ENCODE peak calls at places on chromosomes 4 and X, in seven cellular contexts. Q is heart right ventricle; O is astrocyte; Y is CD4-positive, alpha-beta T cell; A is heart left ventricle; J is breast epithelium; Z is ovary. L is an unnamed sample. For H3K27me3, the result is how much of the 10 kb centered on the place peaks cover.

GRCh38 chr4:99808260-99808857 is 8.3 kb upstream of the DAPP1 start:
- DNase-seq in Q (peak), O (peak), Y (peak), A (peak), J (no peak), Z (no peak), L (no peak)

GRCh38 chr4:73750730-73751129 is 10.4 kb downstream of the CXCL8 start:
- DNase-seq in Q (no peak), O (no peak), Y (no peak), A (no peak), J (no peak), Z (no peak), L (no peak)

GRCh38 chr4:36285784-36286480 is 4.5 kb downstream of the DTHD1 start:
- DNase-seq in Q (no peak), O (no peak), Y (no peak), A (no peak), J (no peak), Z (no peak), L (peak)

GRCh38 chr4:17765514-17766286 is 15.7 kb downstream of the FAM184B start:
- DNase-seq in Q (no peak), O (no peak), Y (no peak), A (no peak), J (no peak), Z (no peak), L (no peak)

GRCh38 chr4:41222259-41222658 is 7.9 kb upstream of the APBB2 start:
- DNase-seq in Q (no peak), O (no peak), Y (no peak), A (no peak), J (no peak), Z (no peak), L (no peak)

GRCh38 chr4:22643952-22644351 is 48.8 kb upstream of the GBA3 start:
- DNase-seq in Q (no peak), O (no peak), Y (no peak), A (no peak), J (no peak), Z (no peak), L (no peak)

GRCh38 chr4:41611881-41612871 is 74.2 kb downstream of the LIMCH1 start:
- DNase-seq in Q (peak), O (peak), Y (no peak), A (peak), J (no peak), Z (peak), L (no peak)

GRCh38 chrX:101931494-101932248 is at the start of gene ZMAT1:
- DNase-seq in Q (peak), O (peak), Y (peak), A (peak), J (peak), Z (peak), L (peak)

GRCh38 chr4:93832097-93832496 is 3.5 kb downstream of the ATOH1 start:
- DNase-seq in Q (no peak), O (no peak), Y (no peak), A (no peak), J (no peak), Z (no peak), L (no peak)

GRCh38 chrX:102339312-102340298 is 92.6 kb downstream of the NXF2 start:
- DNase-seq in Q (no peak), O (no peak), Y (no peak), A (peak), J (no peak), Z (peak), L (no peak)

GRCh38 chr4:180391613-180392012 is 1851.6 kb upstream of the TENM3 start:
- DNase-seq in Q (no peak), O (no peak), Y (no peak), A (no peak), J (no peak), Z (no peak), L (no peak)

GRCh38 chr4:21992330-21992729 is 43.8 kb upstream of the KCNIP4 start:
- DNase-seq in Q (no peak), O (peak), Y (no peak), A (no peak), J (no peak), Z (no peak), L (no peak)

GRCh38 chr4:61200195-61200990 is at the start of gene ADGRL3:
- DNase-seq in Q (peak), O (peak), Y (no peak), A (peak), J (no peak), Z (peak), L (no peak)

GRCh38 chr4:41200486-41201017 is 13.8 kb downstream of the APBB2 start:
- DNase-seq in Q (no peak), O (no peak), Y (no peak), A (no peak), J (no peak), Z (no peak), L (no peak)

GRCh38 chr4:138494931-138495330 is 252.8 kb upstream of the SLC7A11 start:
- DNase-seq in Q (no peak), O (no peak), Y (no peak), A (no peak), J (no peak), Z (no peak), L (no peak)

GRCh38 chr4:52864816-52865215 is 2.7 kb downstream of the RASL11B start:
- DNase-seq in Q (no peak), O (peak), Y (no peak), A (no peak), J (no peak), Z (no peak), L (no peak)

GRCh38 chrX:13309631-13310030 is 10.2 kb downstream of the ATXN3L start:
- DNase-seq in Q (no peak), O (peak), Y (no peak), A (no peak), J (no peak), Z (no peak), L (no peak)

GRCh38 chr4:144494280-144494679 is 151.7 kb upstream of the HHIP start:
- DNase-seq in Q (no peak), O (no peak), Y (no peak), A (no peak), J (no peak), Z (no peak), L (no peak)

GRCh38 chr4:189845145-189845846 is 95.4 kb upstream of the FRG1 start:
- DNase-seq in Q (no peak), O (peak), Y (no peak), A (no peak), J (no peak), Z (no peak), L (no peak)

GRCh38 chr4:172809998-172810397 is 358.6 kb upstream of the GALNT7 start:
- DNase-seq in Q (no peak), O (no peak), Y (no peak), A (no peak), J (no peak), Z (no peak), L (no peak)

GRCh38 chr4:48139688-48140087 is 5.6 kb upstream of the TXK start:
- DNase-seq in Q (no peak), O (no peak), Y (peak), A (no peak), J (no peak), Z (no peak), L (no peak)

GRCh38 chr4:147355849-147356248 is 125.0 kb upstream of the EDNRA start:
- DNase-seq in Q (no peak), O (peak), Y (no peak), A (no peak), J (no peak), Z (no peak), L (no peak)

GRCh38 chr4:174154455-174154854 is 129.0 kb downstream of the FBXO8 start:
- DNase-seq in Q (no peak), O (peak), Y (no peak), A (no peak), J (no peak), Z (no peak), L (no peak)

GRCh38 chrX:475926-476723 is 89.4 kb upstream of the PPP2R3B start:
- DNase-seq in Q (no peak), O (no peak), Y (no peak), A (no peak), J (no peak), Z (no peak), L (no peak)

GRCh38 chr4:6695660-6696581 is 2.2 kb downstream of the S100P start:
- DNase-seq in Q (no peak), O (no peak), Y (peak), A (no peak), J (peak), Z (no peak), L (no peak)

GRCh38 chrX:981791-982626 is 230.4 kb downstream of the CRLF2 start:
- DNase-seq in Q (no peak), O (no peak), Y (no peak), A (no peak), J (no peak), Z (no peak), L (no peak)

GRCh38 chr4:149280886-149281285 is 534.8 kb downstream of the IQCM start:
- DNase-seq in Q (no peak), O (peak), Y (no peak), A (no peak), J (no peak), Z (no peak), L (no peak)

GRCh38 chr4:88897180-88897579 is 159.8 kb downstream of the FAM13A start:
- DNase-seq in Q (no peak), O (peak), Y (no peak), A (no peak), J (no peak), Z (no peak), L (no peak)

GRCh38 chrX:17706676-17707075 is 30.6 kb upstream of the SCML1 start:
- DNase-seq in Q (no peak), O (peak), Y (no peak), A (no peak), J (no peak), Z (no peak), L (no peak)

GRCh38 chrX:46611658-46612362 is 38.2 kb downstream of the CHST7 start:
- DNase-seq in Q (no peak), O (no peak), Y (no peak), A (no peak), J (no peak), Z (no peak), L (no peak)

GRCh38 chr4:104967034-104967401 is 179.7 kb upstream of the TET2 start:
- DNase-seq in Q (no peak), O (no peak), Y (no peak), A (no peak), J (peak), Z (no peak), L (no peak)

GRCh38 chrX:69387559-69388487 is 116.3 kb upstream of the NALF2 start:
- DNase-seq in Q (peak), O (no peak), Y (peak), A (no peak), J (no peak), Z (peak), L (peak)

DNA sequence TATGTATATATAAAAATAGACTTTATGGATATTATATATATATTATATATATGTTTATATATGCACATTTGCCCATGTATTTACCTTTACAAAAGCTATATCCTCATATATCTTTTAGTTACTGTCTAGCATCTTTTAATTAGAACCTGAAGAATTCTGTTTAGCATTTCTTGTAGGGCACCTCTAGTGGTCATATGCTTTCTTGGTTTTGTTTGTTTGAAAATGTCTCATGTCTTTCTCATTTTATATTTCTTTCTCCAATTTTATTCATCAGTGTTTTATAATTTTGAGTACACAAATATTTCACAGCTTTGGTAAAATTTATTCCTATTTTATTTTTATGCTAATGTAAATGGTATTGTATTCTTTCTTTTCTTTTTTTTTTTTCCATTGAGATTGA is 70.3 kb upstream of the SPIN4 start:
- DNase-seq in Q (no peak), O (no peak), Y (no peak), A (no peak), J (no peak), Z (no peak), L (no peak)
- TF ChIP-seq CTCF in Q (no peak), O (no peak), Y (no peak), A (no peak), J (no peak), Z (no peak), L (peak)

GRCh38 chr4:55635760-55636621 is at the start of gene NMU:
- DNase-seq in Q (peak), O (no peak), Y (no peak), A (peak), J (no peak), Z (peak), L (peak)
- H3K27me3 ChIP-seq in Q (half or more), O (under half), Y (under half), A (half or more), J (under half), Z (under half), L (under half)

GRCh38 chrX:3938587-3938986 is 225.1 kb upstream of the PRKX start:
- DNase-seq in Q (no peak), O (no peak), Y (no peak), A (no peak), J (no peak), Z (no peak), L (no peak)

GRCh38 chrX:3939967-3940610 is 226.6 kb upstream of the PRKX start:
- DNase-seq in Q (no peak), O (no peak), Y (no peak), A (no peak), J (no peak), Z (no peak), L (no peak)
- TF ChIP-seq CTCF in Q (no peak), O (peak), Y (peak), A (peak), J (peak), Z (no peak), L (peak)

GRCh38 chrX:138945219-138945618 is 233.7 kb upstream of the FGF13 start:
- DNase-seq in Q (no peak), O (peak), Y (no peak), A (no peak), J (no peak), Z (no peak), L (no peak)
- H3K27me3 ChIP-seq in Q (under half), O (under half), Y (under half), A (under half), J (under half), Z (under half), L (under half)